ENCODE peak calls at places on chromosomes 1 and 21, in four cellular contexts. U is psoas muscle, C is colonic mucosa, N is upper lobe of right lung. I is an unnamed sample.

GRCh38 chr1:58572691-58573090 is 4.4 kb downstream of the TACSTD2 start:
- DNase-seq in U (no peak), C (no peak), N (peak), I (no peak)

GRCh38 chr1:7885513-7886298 is 32.8 kb upstream of the UTS2 start:
- DNase-seq in U (peak), C (peak), N (peak), I (no peak)

GRCh38 chr1:21861602-21862429 is 49.8 kb downstream of the LDLRAD2 start:
- DNase-seq in U (no peak), C (no peak), N (no peak), I (no peak)

GRCh38 chr1:22738522-22738921 is 27.9 kb downstream of the EPHB2 start:
- DNase-seq in U (no peak), C (no peak), N (no peak), I (no peak)

GRCh38 chr1:63878914-63879313 is 105.1 kb downstream of the ROR1 start:
- DNase-seq in U (no peak), C (no peak), N (no peak), I (no peak)

GRCh38 chr1:94707321-94708298 is 112.5 kb upstream of the SLC44A3 start:
- DNase-seq in U (peak), C (no peak), N (no peak), I (no peak)

GRCh38 chr1:196393742-196394141 is 214.5 kb downstream of the KCNT2 start:
- DNase-seq in U (no peak), C (no peak), N (no peak), I (no peak)

GRCh38 chr21:26212220-26212619 is 41.6 kb upstream of the APP start:
- DNase-seq in U (no peak), C (no peak), N (no peak), I (no peak)

GRCh38 chr21:37855568-37856391 is 60.5 kb downstream of the KCNJ6 start:
- DNase-seq in U (no peak), C (no peak), N (no peak), I (no peak)

GRCh38 chr1:4796999-4797375 is 142.6 kb downstream of the AJAP1 start:
- DNase-seq in U (no peak), C (no peak), N (peak), I (no peak)

GRCh38 chr1:2163205-2163604 is 31.4 kb downstream of the FAAP20 start:
- DNase-seq in U (no peak), C (no peak), N (no peak), I (no peak)

GRCh38 chr1:4411862-4412261 is 242.5 kb upstream of the AJAP1 start:
- DNase-seq in U (no peak), C (no peak), N (no peak), I (no peak)

GRCh38 chr1:1206376-1207253 is at the start of gene TNFRSF18:
- DNase-seq in U (peak), C (no peak), N (no peak), I (no peak)

GRCh38 chr1:207565546-207566468 is 69.8 kb downstream of the CR1 start:
- DNase-seq in U (no peak), C (no peak), N (no peak), I (no peak)

GRCh38 chr21:46340998-46341397 is 17.0 kb downstream of the PCNT start:
- DNase-seq in U (peak), C (no peak), N (no peak), I (no peak)

GRCh38 chr1:84853743-84854721 is 39.0 kb downstream of the LPAR3 start:
- DNase-seq in U (no peak), C (peak), N (no peak), I (peak)

GRCh38 chr1:61337981-61338848 is 255.9 kb downstream of the NFIA start:
- DNase-seq in U (peak), C (peak), N (peak), I (peak)

GRCh38 chr1:167249702-167250101 is 29.0 kb downstream of the POU2F1 start:
- DNase-seq in U (no peak), C (no peak), N (no peak), I (no peak)

GRCh38 chr1:39204441-39205081 is at the start of gene MACF1:
- DNase-seq in U (peak), C (peak), N (no peak), I (no peak)

GRCh38 chr1:202683029-202683428 is 27.2 kb downstream of the SYT2 start:
- DNase-seq in U (no peak), C (no peak), N (no peak), I (no peak)

GRCh38 chr1:29636936-29637335 is 400.6 kb downstream of the PTPRU start:
- DNase-seq in U (no peak), C (no peak), N (no peak), I (no peak)

GRCh38 chr1:225694151-225694603 is 41.3 kb upstream of the ENAH start:
- DNase-seq in U (no peak), C (peak), N (no peak), I (no peak)

GRCh38 chr1:201602413-201603265 is 63.7 kb downstream of the NAV1 start:
- DNase-seq in U (no peak), C (no peak), N (no peak), I (no peak)

GRCh38 chr1:26498894-26499293 is 26.7 kb downstream of the HMGN2 start:
- DNase-seq in U (no peak), C (no peak), N (no peak), I (no peak)

GRCh38 chr1:98044071-98044697 is 123.3 kb upstream of the DPYD start:
- DNase-seq in U (no peak), C (no peak), N (no peak), I (no peak)

GRCh38 chr21:19981938-19982337 is 1016.3 kb upstream of the NCAM2 start:
- DNase-seq in U (no peak), C (no peak), N (no peak), I (no peak)

DNA sequence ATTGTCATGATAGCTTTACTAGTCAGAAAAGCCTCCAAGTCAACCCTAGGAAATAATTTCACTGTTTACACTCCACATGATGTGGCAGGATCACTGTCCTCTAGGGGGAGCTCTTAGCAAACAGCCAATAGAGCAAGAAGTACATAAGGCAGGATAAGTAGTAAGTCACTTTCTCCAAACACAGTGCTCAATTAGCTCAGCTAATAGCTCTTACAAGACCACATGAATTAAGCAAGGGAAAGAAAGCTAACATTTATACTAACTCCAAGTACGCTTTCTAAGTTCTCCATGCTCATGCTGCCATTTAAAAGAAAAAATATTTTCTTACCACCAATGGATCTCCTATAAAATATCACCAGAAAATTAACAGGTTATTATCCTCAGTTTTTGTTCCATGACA is 66.9 kb upstream of the LRIF1 start:
- DNase-seq in U (no peak), C (peak), N (no peak), I (no peak)
- TF ChIP-seq CTCF in U (peak), C (peak), N (peak), I (peak)

GRCh38 chr1:40575336-40575735 is 43.9 kb downstream of the ZNF684 start:
- DNase-seq in U (no peak), C (no peak), N (no peak), I (no peak)
- TF ChIP-seq CTCF in U (no peak), C (no peak), N (no peak), I (no peak)

GRCh38 chr1:176717052-176717754 is 254.2 kb downstream of the PAPPA2 start:
- DNase-seq in U (no peak), C (no peak), N (no peak), I (no peak)
- TF ChIP-seq CTCF in U (no peak), C (no peak), N (no peak), I (peak)

DNA sequence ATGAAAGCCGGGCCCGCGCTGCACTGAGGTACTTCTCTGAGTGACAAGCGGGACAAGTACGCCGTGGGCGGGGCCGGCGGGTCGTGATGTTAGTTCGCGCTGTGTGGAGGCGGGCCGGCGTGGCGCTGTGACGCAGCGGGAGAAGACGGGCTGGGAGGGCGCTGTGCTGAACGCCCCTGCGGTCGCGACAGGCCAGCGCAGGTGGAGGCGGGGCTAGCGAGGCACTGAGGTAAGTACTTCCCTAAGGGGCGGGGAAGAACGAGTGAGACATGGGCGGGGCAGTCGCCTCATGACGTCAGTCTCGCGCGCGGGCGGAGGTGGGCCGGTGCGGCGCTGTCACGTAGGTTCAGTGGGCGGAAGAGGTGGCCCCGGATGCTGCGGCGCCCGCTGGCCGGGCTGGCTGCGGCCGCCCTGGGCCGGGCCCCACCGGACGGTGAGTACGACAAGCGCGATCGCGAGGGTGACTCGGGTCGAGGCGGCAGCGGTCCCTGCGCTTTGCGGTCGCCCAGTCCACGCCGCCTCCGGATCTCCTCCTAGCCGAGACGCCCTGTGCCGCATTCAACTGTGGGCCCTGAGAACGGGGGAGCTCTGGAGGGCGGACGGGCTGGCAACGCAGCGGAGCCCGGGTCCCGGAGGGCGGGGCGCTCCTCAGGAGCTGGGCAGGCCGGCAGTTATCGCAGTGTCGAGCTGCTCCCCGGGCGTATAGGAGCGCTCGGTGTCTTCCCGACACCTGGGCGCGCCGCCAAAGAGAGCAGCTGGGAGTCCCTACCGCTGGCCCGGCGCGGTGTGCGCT is at the start of gene GUK1:
- DNase-seq in U (peak), C (peak), N (peak), I (peak)
- TF ChIP-seq CTCF in U (no peak), C (no peak), N (peak), I (peak)

GRCh38 chr1:183580281-183580682 is 10.0 kb downstream of the NCF2 start:
- DNase-seq in U (no peak), C (no peak), N (no peak), I (no peak)
- TF ChIP-seq CTCF in U (no peak), C (no peak), N (no peak), I (peak)

GRCh38 chr1:115142616-115143015 is 53.3 kb upstream of the TSPAN2 start:
- DNase-seq in U (no peak), C (no peak), N (no peak), I (no peak)
- TF ChIP-seq CTCF in U (no peak), C (no peak), N (no peak), I (peak)